ENCODE peak calls at places on chromosomes 5 and 9, in six cellular contexts. One of them, this sample, is unnamed.

GRCh38 chr5:172765766-172766286 is 5.2 kb downstream of the DUSP1 start:
- DNase-seq in HepG2: no peak
- DNase-seq in IMR-90: peak
- DNase-seq in HCT116: no peak
- DNase-seq in GM12878: no peak
- DNase-seq in K562: no peak
- DNase-seq in this sample: no peak

GRCh38 chr9:76717176-76717575 is 47.1 kb upstream of the PCA3 start:
- DNase-seq in HepG2: no peak
- DNase-seq in IMR-90: no peak
- DNase-seq in HCT116: no peak
- DNase-seq in GM12878: no peak
- DNase-seq in K562: no peak
- DNase-seq in this sample: no peak

GRCh38 chr5:83802686-83803085 is 82.0 kb upstream of the HAPLN1 start:
- DNase-seq in HepG2: no peak
- DNase-seq in IMR-90: peak
- DNase-seq in HCT116: no peak
- DNase-seq in GM12878: no peak
- DNase-seq in K562: no peak
- DNase-seq in this sample: no peak

GRCh38 chr5:175879743-175880142 is 8.4 kb downstream of the CPLX2 start:
- DNase-seq in HepG2: no peak
- DNase-seq in IMR-90: no peak
- DNase-seq in HCT116: no peak
- DNase-seq in GM12878: no peak
- DNase-seq in K562: no peak
- DNase-seq in this sample: no peak

GRCh38 chr9:128340691-128341434 is 536 bp downstream of the SLC27A4 start:
- DNase-seq in HepG2: peak
- DNase-seq in IMR-90: no peak
- DNase-seq in HCT116: no peak
- DNase-seq in GM12878: no peak
- DNase-seq in K562: no peak
- DNase-seq in this sample: peak

GRCh38 chr5:86837610-86838009 is 219.9 kb downstream of the COX7C start:
- DNase-seq in HepG2: no peak
- DNase-seq in IMR-90: peak
- DNase-seq in HCT116: no peak
- DNase-seq in GM12878: no peak
- DNase-seq in K562: no peak
- DNase-seq in this sample: no peak

GRCh38 chr5:27275353-27275752 is 237.0 kb upstream of the CDH9 start:
- DNase-seq in HepG2: no peak
- DNase-seq in IMR-90: no peak
- DNase-seq in HCT116: no peak
- DNase-seq in GM12878: no peak
- DNase-seq in K562: no peak
- DNase-seq in this sample: no peak

GRCh38 chr5:5473224-5473623 is 50.7 kb downstream of the ICE1 start:
- DNase-seq in HepG2: no peak
- DNase-seq in IMR-90: peak
- DNase-seq in HCT116: no peak
- DNase-seq in GM12878: no peak
- DNase-seq in K562: no peak
- DNase-seq in this sample: no peak

GRCh38 chr5:72187388-72188070 is 80.3 kb downstream of the MAP1B start:
- DNase-seq in HepG2: no peak
- DNase-seq in IMR-90: no peak
- DNase-seq in HCT116: no peak
- DNase-seq in GM12878: no peak
- DNase-seq in K562: peak
- DNase-seq in this sample: no peak

GRCh38 chr9:10873999-10874398 is 261.2 kb upstream of the PTPRD start:
- DNase-seq in HepG2: no peak
- DNase-seq in IMR-90: no peak
- DNase-seq in HCT116: no peak
- DNase-seq in GM12878: no peak
- DNase-seq in K562: no peak
- DNase-seq in this sample: no peak

GRCh38 chr5:175895215-175895614 is 23.8 kb downstream of the CPLX2 start:
- DNase-seq in HepG2: no peak
- DNase-seq in IMR-90: no peak
- DNase-seq in HCT116: no peak
- DNase-seq in GM12878: no peak
- DNase-seq in K562: no peak
- DNase-seq in this sample: no peak

GRCh38 chr9:136624184-136624951 is 38.3 kb upstream of the EGFL7 start:
- DNase-seq in HepG2: no peak
- DNase-seq in IMR-90: no peak
- DNase-seq in HCT116: no peak
- DNase-seq in GM12878: no peak
- DNase-seq in K562: no peak
- DNase-seq in this sample: no peak

GRCh38 chr9:107481035-107481434 is 8.5 kb downstream of the KLF4 start:
- DNase-seq in HepG2: no peak
- DNase-seq in IMR-90: no peak
- DNase-seq in HCT116: no peak
- DNase-seq in GM12878: no peak
- DNase-seq in K562: no peak
- DNase-seq in this sample: no peak

GRCh38 chr5:160699301-160699700 is 152.7 kb downstream of the ATP10B start:
- DNase-seq in HepG2: no peak
- DNase-seq in IMR-90: no peak
- DNase-seq in HCT116: no peak
- DNase-seq in GM12878: no peak
- DNase-seq in K562: no peak
- DNase-seq in this sample: no peak

GRCh38 chr9:126108240-126108639 is 218.4 kb upstream of the MVB12B start:
- DNase-seq in HepG2: no peak
- DNase-seq in IMR-90: no peak
- DNase-seq in HCT116: no peak
- DNase-seq in GM12878: no peak
- DNase-seq in K562: no peak
- DNase-seq in this sample: peak

GRCh38 chr9:137167752-137168574 is 1.9 kb downstream of the LRRC26 start:
- DNase-seq in HepG2: no peak
- DNase-seq in IMR-90: no peak
- DNase-seq in HCT116: no peak
- DNase-seq in GM12878: no peak
- DNase-seq in K562: peak
- DNase-seq in this sample: peak

GRCh38 chr5:139690385-139691274 is 42.5 kb downstream of the CXXC5 start:
- DNase-seq in HepG2: no peak
- DNase-seq in IMR-90: peak
- DNase-seq in HCT116: no peak
- DNase-seq in GM12878: no peak
- DNase-seq in K562: peak
- DNase-seq in this sample: no peak

GRCh38 chr5:163534476-163535172 is 29.2 kb downstream of the MAT2B start:
- DNase-seq in HepG2: no peak
- DNase-seq in IMR-90: no peak
- DNase-seq in HCT116: no peak
- DNase-seq in GM12878: no peak
- DNase-seq in K562: no peak
- DNase-seq in this sample: peak

GRCh38 chr5:122091942-122092600 is 14.0 kb upstream of the LOX start:
- DNase-seq in HepG2: no peak
- DNase-seq in IMR-90: peak
- DNase-seq in HCT116: peak
- DNase-seq in GM12878: no peak
- DNase-seq in K562: no peak
- DNase-seq in this sample: no peak

GRCh38 chr9:96585426-96585825 is 34.2 kb downstream of the CDC14B start:
- DNase-seq in HepG2: no peak
- DNase-seq in IMR-90: no peak
- DNase-seq in HCT116: no peak
- DNase-seq in GM12878: no peak
- DNase-seq in K562: no peak
- DNase-seq in this sample: no peak

GRCh38 chr9:136194540-136194939 is 10.4 kb downstream of the LHX3 start:
- DNase-seq in HepG2: no peak
- DNase-seq in IMR-90: no peak
- DNase-seq in HCT116: no peak
- DNase-seq in GM12878: no peak
- DNase-seq in K562: no peak
- DNase-seq in this sample: no peak

GRCh38 chr9:89426389-89426961 is 71.4 kb downstream of the SEMA4D start:
- DNase-seq in HepG2: no peak
- DNase-seq in IMR-90: no peak
- DNase-seq in HCT116: no peak
- DNase-seq in GM12878: peak
- DNase-seq in K562: no peak
- DNase-seq in this sample: no peak

GRCh38 chr5:114438471-114438870 is 76.6 kb downstream of the KCNN2 start:
- DNase-seq in HepG2: no peak
- DNase-seq in IMR-90: no peak
- DNase-seq in HCT116: no peak
- DNase-seq in GM12878: no peak
- DNase-seq in K562: no peak
- DNase-seq in this sample: no peak

GRCh38 chr5:14435481-14435880 is 146.1 kb upstream of the OTULINL start:
- DNase-seq in HepG2: no peak
- DNase-seq in IMR-90: peak
- DNase-seq in HCT116: no peak
- DNase-seq in GM12878: no peak
- DNase-seq in K562: no peak
- DNase-seq in this sample: no peak

GRCh38 chr5:180642181-180643140 is 6.9 kb downstream of the FLT4 start:
- DNase-seq in HepG2: no peak
- DNase-seq in IMR-90: no peak
- DNase-seq in HCT116: no peak
- DNase-seq in GM12878: no peak
- DNase-seq in K562: no peak
- DNase-seq in this sample: no peak

GRCh38 chr9:2144619-2145018 is 129.5 kb downstream of the SMARCA2 start:
- DNase-seq in HepG2: no peak
- DNase-seq in IMR-90: no peak
- DNase-seq in HCT116: no peak
- DNase-seq in GM12878: no peak
- DNase-seq in K562: no peak
- DNase-seq in this sample: no peak
- TF ChIP-seq CEBPB in HepG2: no peak
- TF ChIP-seq CEBPB in IMR-90: no peak
- TF ChIP-seq CEBPB in HCT116: no peak
- TF ChIP-seq CEBPB in GM12878: no peak
- TF ChIP-seq CEBPB in K562: no peak
- TF ChIP-seq CEBPB in this sample: no peak

DNA sequence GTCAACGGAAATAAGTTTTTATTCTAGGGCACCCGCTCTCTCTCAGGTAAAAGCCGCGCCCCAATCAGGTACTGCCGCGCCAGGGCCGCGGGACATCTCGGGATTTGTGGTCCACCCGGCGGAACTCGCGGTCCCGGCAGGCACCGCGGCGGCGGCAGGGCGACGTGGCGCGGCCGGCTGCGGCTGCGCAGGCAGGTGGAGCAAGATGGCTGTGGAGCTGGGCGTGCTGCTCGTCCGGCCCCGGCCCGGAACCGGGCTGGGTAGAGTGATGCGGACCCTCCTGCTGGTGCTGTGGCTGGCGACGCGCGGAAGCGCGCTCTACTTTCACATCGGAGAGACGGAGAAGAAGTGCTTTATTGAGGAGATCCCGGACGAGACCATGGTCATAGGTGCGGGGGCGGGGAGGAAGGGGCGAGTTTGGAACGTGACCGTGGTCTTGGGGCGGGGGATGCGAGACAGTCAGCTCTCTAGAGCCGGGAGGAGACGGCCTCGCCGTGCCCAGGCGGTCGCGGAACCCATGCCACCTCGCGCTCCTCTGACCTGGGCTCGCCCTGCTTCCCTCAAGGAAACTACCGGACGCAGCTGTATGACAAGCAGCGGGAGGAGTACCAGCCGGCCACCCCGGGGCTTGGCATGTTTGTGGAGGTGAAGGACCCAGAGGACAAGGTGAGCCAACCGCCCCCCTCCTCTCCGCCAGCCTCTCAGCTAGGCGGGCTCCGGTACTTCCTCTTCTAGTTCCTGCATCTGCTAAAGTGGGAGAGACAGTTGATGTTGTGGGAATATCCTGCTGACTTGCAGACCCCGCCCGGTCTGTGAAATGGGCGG is at the start of gene TMED9:
- DNase-seq in HepG2: peak
- DNase-seq in IMR-90: peak
- DNase-seq in HCT116: peak
- DNase-seq in GM12878: no peak
- DNase-seq in K562: peak
- DNase-seq in this sample: peak
- TF ChIP-seq POLR2A in HepG2: peak
- TF ChIP-seq POLR2A in IMR-90: peak
- TF ChIP-seq POLR2A in HCT116: peak
- TF ChIP-seq POLR2A in GM12878: peak
- TF ChIP-seq POLR2A in K562: peak
- TF ChIP-seq POLR2A in this sample: peak

DNA sequence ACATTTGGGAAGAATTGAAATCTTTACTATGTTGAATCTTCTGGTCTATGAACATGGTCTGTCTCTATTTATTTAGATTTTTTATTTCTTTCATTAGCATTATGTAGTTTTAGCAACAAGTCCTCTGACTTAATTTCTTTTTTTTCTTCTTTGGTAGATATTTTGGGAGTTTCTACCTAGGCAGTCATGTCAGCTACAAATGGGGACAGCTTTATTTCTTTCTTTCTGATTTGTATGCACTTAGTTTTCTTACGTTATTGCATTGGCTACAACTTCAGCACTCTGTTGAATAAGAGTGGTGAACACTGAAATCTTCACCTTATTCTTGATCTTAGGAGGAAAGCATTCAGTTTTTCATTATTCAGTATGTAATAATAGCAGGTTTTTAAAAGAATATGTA is 33.5 kb downstream of the SMC5 start:
- DNase-seq in HepG2: no peak
- DNase-seq in IMR-90: no peak
- DNase-seq in HCT116: no peak
- DNase-seq in GM12878: no peak
- DNase-seq in K562: no peak
- DNase-seq in this sample: no peak
- H2AFZ ChIP-seq in HepG2: no peak
- H2AFZ ChIP-seq in IMR-90: no peak
- H2AFZ ChIP-seq in HCT116: no peak
- H2AFZ ChIP-seq in GM12878: no peak
- H2AFZ ChIP-seq in K562: no peak
- H2AFZ ChIP-seq in this sample: no peak

GRCh38 chr5:2013301-2014057 is 130.8 kb upstream of the IRX4 start:
- DNase-seq in HepG2: no peak
- DNase-seq in IMR-90: no peak
- DNase-seq in HCT116: no peak
- DNase-seq in GM12878: no peak
- DNase-seq in K562: no peak
- DNase-seq in this sample: peak

GRCh38 chr5:2014058-2014610 is 131.4 kb upstream of the IRX4 start:
- DNase-seq in HepG2: no peak
- DNase-seq in IMR-90: no peak
- DNase-seq in HCT116: no peak
- DNase-seq in GM12878: no peak
- DNase-seq in K562: no peak
- DNase-seq in this sample: peak

GRCh38 chr5:2015961-2016360 is 133.2 kb upstream of the IRX4 start:
- DNase-seq in HepG2: no peak
- DNase-seq in IMR-90: no peak
- DNase-seq in HCT116: no peak
- DNase-seq in GM12878: no peak
- DNase-seq in K562: no peak
- DNase-seq in this sample: peak

GRCh38 chr5:2012885-2013284 is 130.2 kb upstream of the IRX4 start:
- DNase-seq in HepG2: no peak
- DNase-seq in IMR-90: no peak
- DNase-seq in HCT116: no peak
- DNase-seq in GM12878: no peak
- DNase-seq in K562: no peak
- DNase-seq in this sample: no peak

GRCh38 chr5:2015116-2015848 is 132.6 kb upstream of the IRX4 start:
- DNase-seq in HepG2: no peak
- DNase-seq in IMR-90: no peak
- DNase-seq in HCT116: no peak
- DNase-seq in GM12878: no peak
- DNase-seq in K562: peak
- DNase-seq in this sample: no peak
- TF ChIP-seq CEBPB in HepG2: no peak
- TF ChIP-seq CEBPB in IMR-90: no peak
- TF ChIP-seq CEBPB in HCT116: no peak
- TF ChIP-seq CEBPB in GM12878: no peak
- TF ChIP-seq CEBPB in K562: no peak
- TF ChIP-seq CEBPB in this sample: no peak

This sample was measured in H1.